ENCODE peak calls at places on chromosomes 13 and 19, in six cellular contexts. E is DMS153, D is kidney, Q is MCF 10A, T is GM23338, Y is natural killer cell. H is an unnamed sample.

GRCh38 chr19:28400953-28401671 is 811.8 kb downstream of the UQCRFS1 start:
- DNase-seq in E (no peak), Y (no peak), D (no peak), T (no peak), Q (no peak), H (no peak)

GRCh38 chr19:46384396-46384795 is 29.0 kb downstream of the CCDC8 start:
- DNase-seq in E (no peak), Y (no peak), D (peak), T (no peak), Q (no peak), H (peak)

GRCh38 chr13:31395090-31395489 is 195.3 kb downstream of the B3GLCT start:
- DNase-seq in E (no peak), T (no peak), D (no peak), Q (no peak), Y (no peak), H (no peak)

GRCh38 chr13:78608254-78608704 is 4.9 kb upstream of the POU4F1 start:
- DNase-seq in D (peak), E (no peak), Y (no peak), T (no peak), Q (no peak), H (no peak)

GRCh38 chr13:100537486-100537885 is 51.1 kb downstream of the GGACT start:
- DNase-seq in D (no peak), Q (no peak), E (no peak), Y (no peak), T (no peak), H (no peak)

GRCh38 chr13:105445793-105446192 is 1089.7 kb downstream of the EFNB2 start:
- DNase-seq in Y (no peak), E (no peak), T (no peak), D (no peak), Q (no peak), H (no peak)

GRCh38 chr19:18306903-18307681 is 15.8 kb downstream of the LSM4 start:
- DNase-seq in E (no peak), D (peak), T (peak), Q (no peak), Y (no peak), H (no peak)

GRCh38 chr19:16585808-16586476 is 13.7 kb upstream of the SLC35E1 start:
- DNase-seq in Y (no peak), T (no peak), D (no peak), E (no peak), Q (no peak), H (no peak)

GRCh38 chr13:98141938-98142426 is 912 bp upstream of the FARP1 start:
- DNase-seq in Q (no peak), E (peak), D (no peak), T (peak), Y (no peak), H (no peak)

GRCh38 chr19:18368504-18369222 is 17.3 kb upstream of the GDF15 start:
- DNase-seq in Y (no peak), T (no peak), Q (no peak), E (no peak), D (no peak), H (no peak)

GRCh38 chr13:112573710-112574109 is 14.2 kb downstream of the TUBGCP3 start:
- DNase-seq in Y (no peak), D (no peak), E (no peak), Q (no peak), T (no peak), H (no peak)

GRCh38 chr13:89363144-89363543 is 1692.0 kb downstream of the SLITRK5 start:
- DNase-seq in E (no peak), T (peak), Q (no peak), D (peak), Y (no peak), H (no peak)

GRCh38 chr13:41370736-41371135 is 59.7 kb downstream of the NAA16 start:
- DNase-seq in E (no peak), Y (no peak), Q (no peak), T (no peak), D (no peak), H (no peak)

H was measured in mesenteric fat pad.